ENCODE peak calls at places on chromosomes 4 and X, in seven cellular contexts. M is sigmoid colon, E is A549, T is stomach, X is ovary, R is K562, C is H1. G is an unnamed sample.

GRCh38 chrX:18146954-18147353 is 73.7 kb downstream of the BEND2 start:
- DNase-seq in X (no peak), R (peak), M (no peak), C (peak), T (no peak), E (peak), G (no peak)

GRCh38 chrX:110852180-110852579 is 56.6 kb upstream of the CHRDL1 start:
- DNase-seq in T (no peak), R (peak), E (peak), M (no peak), X (no peak), C (no peak), G (no peak)

GRCh38 chr4:1375051-1375721 is 28.2 kb downstream of the UVSSA start:
- DNase-seq in E (no peak), M (peak), T (no peak), X (no peak), C (no peak), R (no peak), G (no peak)

GRCh38 chr4:118942465-118942864 is 53.8 kb downstream of the SYNPO2 start:
- DNase-seq in C (no peak), E (no peak), T (no peak), X (no peak), M (no peak), R (no peak), G (no peak)

GRCh38 chr4:3021127-3021526 is 53.2 kb downstream of the HTT-AS start:
- DNase-seq in C (no peak), X (no peak), R (no peak), E (no peak), M (peak), T (no peak), G (no peak)

GRCh38 chr4:99815597-99816011 is 1.0 kb upstream of the DAPP1 start:
- DNase-seq in R (no peak), T (peak), M (no peak), X (no peak), C (no peak), E (no peak), G (peak)

GRCh38 chr4:680931-681645 is 6.7 kb downstream of the MYL5 start:
- DNase-seq in T (peak), M (peak), C (peak), X (peak), R (peak), E (peak), G (peak)

GRCh38 chr4:165011403-165011802 is 20.4 kb upstream of the TRIM60 start:
- DNase-seq in R (no peak), E (no peak), M (no peak), X (no peak), C (no peak), T (no peak), G (no peak)

GRCh38 chr4:87204559-87204958 is 15.9 kb downstream of the KLHL8 start:
- DNase-seq in E (no peak), M (no peak), R (no peak), X (no peak), C (no peak), T (no peak), G (no peak)

GRCh38 chr4:4642201-4643025 is 100.6 kb upstream of the STX18 start:
- DNase-seq in E (no peak), T (no peak), X (no peak), R (no peak), M (no peak), C (peak), G (no peak)

GRCh38 chr4:4643306-4643705 is 101.5 kb upstream of the STX18 start:
- DNase-seq in C (no peak), E (no peak), M (no peak), T (no peak), X (no peak), R (no peak), G (no peak)

GRCh38 chr4:4641661-4642180 is 99.9 kb upstream of the STX18 start:
- DNase-seq in T (no peak), M (no peak), R (no peak), C (peak), X (no peak), E (no peak), G (no peak)

GRCh38 chr4:4639370-4639769 is 97.5 kb upstream of the STX18 start:
- DNase-seq in E (no peak), M (no peak), T (no peak), C (no peak), X (no peak), R (no peak), G (no peak)

DNA sequence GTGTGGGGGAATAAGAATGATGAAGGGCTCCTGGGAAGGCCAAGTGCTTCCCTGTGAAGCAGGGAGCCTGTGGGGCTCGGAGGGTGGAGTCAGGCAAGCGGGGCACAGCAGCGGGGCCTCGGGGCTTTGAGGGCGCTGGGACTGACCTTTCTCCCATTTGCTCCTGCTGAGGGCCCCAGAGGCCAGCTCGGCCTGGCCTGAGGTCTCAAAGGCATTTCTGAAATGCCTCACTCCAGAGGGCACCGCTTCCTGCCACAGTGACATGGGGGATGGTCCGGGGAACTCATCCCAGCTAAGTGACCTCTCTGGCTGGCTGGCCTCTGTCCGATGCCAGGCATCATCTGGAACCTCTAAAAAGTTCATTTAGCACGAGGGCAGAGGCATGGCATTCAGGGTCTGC is 98.8 kb upstream of the STX18 start:
- DNase-seq in E (no peak), M (no peak), X (no peak), R (no peak), C (peak), T (no peak), G (no peak)
- TF ChIP-seq EP300 in E (no peak), M (no peak), X (no peak), R (no peak), C (no peak), T (no peak), G (no peak)

DNA sequence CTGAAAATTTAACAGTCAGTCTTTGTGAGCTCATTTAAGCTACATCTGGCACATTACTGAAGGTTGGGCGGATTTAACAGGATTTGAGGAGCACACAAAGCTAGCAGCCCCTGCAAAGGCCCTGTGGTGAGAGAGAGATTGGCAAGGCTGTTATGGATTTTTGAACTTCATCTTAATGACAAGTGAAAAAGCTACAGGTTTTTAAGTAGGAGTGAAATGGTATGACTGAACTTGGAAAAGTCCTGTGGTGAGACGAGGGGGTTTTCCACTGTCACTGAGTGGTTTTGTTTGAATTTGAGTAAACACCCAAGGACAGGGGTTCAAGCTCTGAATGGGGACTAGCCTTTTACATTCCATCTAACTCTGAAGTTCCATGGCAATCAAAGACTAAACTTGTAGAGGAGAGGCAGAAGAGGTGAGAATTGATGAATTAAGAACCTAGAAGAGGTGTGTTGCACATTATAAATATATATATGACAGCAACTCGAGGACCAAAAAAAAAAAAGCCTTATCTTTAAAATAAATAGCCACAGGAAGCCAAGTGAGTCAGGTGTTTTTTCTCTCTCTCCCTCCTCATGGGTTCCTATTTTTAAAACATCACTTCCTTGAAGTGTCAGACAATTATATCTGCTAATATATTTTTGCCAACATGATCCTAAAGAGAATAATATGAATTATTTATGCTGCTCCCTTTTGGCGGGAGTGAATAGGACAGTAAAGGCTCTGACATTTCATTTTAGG is 47.8 kb upstream of the CLNK start:
- DNase-seq in X (no peak), M (no peak), R (no peak), E (no peak), C (no peak), T (no peak), G (no peak)
- TF ChIP-seq EP300 in X (no peak), M (no peak), R (no peak), E (no peak), C (no peak), T (no peak), G (no peak)

GRCh38 chr4:30912098-30912719 is 192.0 kb downstream of the PCDH7 start:
- DNase-seq in X (no peak), E (no peak), T (no peak), M (no peak), C (no peak), R (no peak), G (no peak)

GRCh38 chr4:30917946-30918345 is 197.8 kb downstream of the PCDH7 start:
- DNase-seq in T (no peak), R (no peak), X (no peak), C (no peak), E (no peak), M (no peak), G (no peak)

GRCh38 chr4:30919458-30919857 is 199.3 kb downstream of the PCDH7 start:
- DNase-seq in T (no peak), E (no peak), R (no peak), X (no peak), C (no peak), M (no peak), G (no peak)

GRCh38 chr4:30920043-30920442 is 199.9 kb downstream of the PCDH7 start:
- DNase-seq in X (no peak), E (peak), T (no peak), M (no peak), C (no peak), R (no peak), G (no peak)

GRCh38 chr4:30916337-30917274 is 196.4 kb downstream of the PCDH7 start:
- DNase-seq in E (no peak), X (no peak), M (no peak), C (no peak), R (no peak), T (no peak), G (no peak)
- TF ChIP-seq EP300 in E (no peak), X (no peak), M (no peak), C (no peak), R (no peak), T (no peak), G (no peak)

DNA sequence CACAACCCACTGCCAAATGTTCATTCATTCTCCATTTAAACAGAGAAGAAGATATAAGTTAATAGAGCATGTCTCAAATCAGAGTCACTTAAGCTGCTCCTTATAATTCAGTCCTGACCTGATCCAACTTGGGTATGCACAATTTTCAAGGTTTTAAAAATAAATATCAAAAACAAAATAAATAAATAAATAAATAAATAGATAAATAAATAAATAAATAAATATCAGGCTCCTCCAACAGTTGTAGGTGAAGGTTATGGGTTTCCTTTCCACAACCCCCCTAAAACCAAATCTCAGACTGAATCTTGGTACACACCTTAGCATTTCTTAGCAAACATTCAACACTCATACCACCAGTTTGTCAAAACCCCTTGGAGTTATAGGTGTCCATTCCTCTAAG is 204.4 kb downstream of the PARM1 start:
- DNase-seq in T (no peak), R (no peak), X (no peak), C (no peak), M (no peak), E (no peak), G (no peak)
- TF ChIP-seq EP300 in T (no peak), R (no peak), X (no peak), C (no peak), M (no peak), E (no peak), G (no peak)

GRCh38 chr4:113844369-113844768 is 82.8 kb upstream of the CAMK2D start:
- DNase-seq in X (no peak), M (no peak), E (no peak), C (no peak), T (no peak), R (no peak), G (no peak)
- TF ChIP-seq EP300 in X (no peak), M (no peak), E (no peak), C (no peak), T (no peak), R (no peak), G (no peak)

GRCh38 chr4:105805501-105806120 is 89.7 kb upstream of the NPNT start:
- DNase-seq in C (no peak), X (no peak), E (no peak), T (no peak), R (no peak), M (no peak), G (no peak)

GRCh38 chr4:105808459-105809041 is 86.7 kb upstream of the NPNT start:
- DNase-seq in X (no peak), R (no peak), E (peak), T (no peak), M (no peak), C (no peak), G (no peak)

GRCh38 chr4:105807496-105807895 is 87.8 kb upstream of the NPNT start:
- DNase-seq in X (no peak), C (no peak), M (no peak), T (no peak), E (no peak), R (no peak), G (no peak)

GRCh38 chr4:105808030-105808429 is 87.2 kb upstream of the NPNT start:
- DNase-seq in E (no peak), X (no peak), M (no peak), C (no peak), T (no peak), R (no peak), G (no peak)
- TF ChIP-seq EP300 in E (no peak), X (no peak), M (no peak), C (no peak), T (no peak), R (no peak), G (no peak)

GRCh38 chr4:11404431-11404830 is 24.3 kb downstream of the HS3ST1 start:
- DNase-seq in X (no peak), T (no peak), E (no peak), R (no peak), C (no peak), M (no peak), G (no peak)

GRCh38 chr4:11412211-11412610 is 16.5 kb downstream of the HS3ST1 start:
- DNase-seq in M (no peak), C (no peak), T (no peak), E (no peak), R (no peak), X (no peak), G (no peak)

GRCh38 chr4:11409632-11410031 is 19.1 kb downstream of the HS3ST1 start:
- DNase-seq in C (no peak), X (no peak), M (no peak), E (no peak), T (no peak), R (no peak), G (no peak)

GRCh38 chr4:11408569-11408968 is 20.1 kb downstream of the HS3ST1 start:
- DNase-seq in R (no peak), X (no peak), C (no peak), M (no peak), T (no peak), E (no peak), G (no peak)
- TF ChIP-seq EP300 in R (no peak), X (no peak), C (no peak), M (no peak), T (no peak), E (no peak), G (no peak)

GRCh38 chr4:8158710-8159521 is at the start of gene ABLIM2:
- DNase-seq in T (peak), E (peak), M (peak), R (peak), X (peak), C (peak), G (peak)
- TF ChIP-seq EP300 in T (no peak), E (no peak), M (no peak), R (no peak), X (no peak), C (no peak), G (no peak)

GRCh38 chr4:101042847-101043246 is 304.5 kb downstream of the PPP3CA start:
- DNase-seq in E (no peak), T (no peak), R (no peak), M (no peak), X (no peak), C (no peak), G (no peak)
- TF ChIP-seq EP300 in E (no peak), T (no peak), R (no peak), M (no peak), X (no peak), C (no peak), G (no peak)

DNA sequence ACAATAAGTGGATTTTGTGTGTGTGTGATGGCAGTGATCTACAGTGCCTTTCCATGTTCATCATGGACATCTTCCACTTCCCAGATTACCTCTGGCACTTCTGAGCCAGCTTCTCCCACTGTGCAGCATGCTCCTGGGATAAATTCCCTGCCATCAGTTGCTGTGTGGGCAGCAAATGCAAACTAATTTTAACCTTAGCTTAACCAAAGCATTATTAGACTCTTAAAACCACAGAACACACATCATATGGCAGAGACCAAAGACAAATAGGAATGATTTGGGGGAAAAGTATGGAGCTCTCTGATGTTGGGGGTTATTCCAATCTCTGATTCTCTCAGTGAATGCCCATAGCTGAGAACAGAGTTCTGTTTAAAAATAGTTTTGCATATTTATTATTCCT is 567.5 kb downstream of the IQCM start:
- DNase-seq in C (no peak), X (no peak), T (no peak), M (no peak), E (no peak), R (no peak), G (no peak)
- TF ChIP-seq EP300 in C (no peak), X (no peak), T (no peak), M (no peak), E (no peak), R (no peak), G (no peak)

G was measured in transverse colon.